ENCODE peak calls at places on chromosomes 7 and 10, in four cellular contexts. One of them, this sample, is unnamed.

GRCh38 chr7:105011771-105012502 is 2.1 kb upstream of the KMT2E start:
- DNase-seq in myocyte: peak
- DNase-seq in NCI-H345: no peak
- DNase-seq in posterior cingulate gyrus: no peak
- DNase-seq in this sample: no peak

GRCh38 chr10:45514283-45515270 is 140.6 kb downstream of the ALOX5 start:
- DNase-seq in myocyte: peak
- DNase-seq in NCI-H345: peak
- DNase-seq in posterior cingulate gyrus: peak
- DNase-seq in this sample: no peak

GRCh38 chr10:81920213-81920829 is 45.3 kb downstream of the NRG3 start:
- DNase-seq in myocyte: no peak
- DNase-seq in NCI-H345: no peak
- DNase-seq in posterior cingulate gyrus: no peak
- DNase-seq in this sample: no peak

GRCh38 chr10:76675561-76675950 is 962.1 kb downstream of the KCNMA1 start:
- DNase-seq in myocyte: no peak
- DNase-seq in NCI-H345: no peak
- DNase-seq in posterior cingulate gyrus: no peak
- DNase-seq in this sample: no peak

GRCh38 chr7:66558201-66558641 is 70.5 kb upstream of the KCTD7 start:
- DNase-seq in myocyte: no peak
- DNase-seq in NCI-H345: no peak
- DNase-seq in posterior cingulate gyrus: peak
- DNase-seq in this sample: no peak

GRCh38 chr7:45131891-45132290 is 20.4 kb upstream of the TBRG4 start:
- DNase-seq in myocyte: no peak
- DNase-seq in NCI-H345: no peak
- DNase-seq in posterior cingulate gyrus: no peak
- DNase-seq in this sample: no peak

GRCh38 chr7:26699761-26700160 is 164.6 kb downstream of the SKAP2 start:
- DNase-seq in myocyte: no peak
- DNase-seq in NCI-H345: no peak
- DNase-seq in posterior cingulate gyrus: no peak
- DNase-seq in this sample: no peak

GRCh38 chr7:92178928-92179373 is at the start of gene LRRD1:
- DNase-seq in myocyte: peak
- DNase-seq in NCI-H345: no peak
- DNase-seq in posterior cingulate gyrus: peak
- DNase-seq in this sample: peak

GRCh38 chr10:22325948-22326702 is 5.2 kb downstream of the BMI1 start:
- DNase-seq in myocyte: no peak
- DNase-seq in NCI-H345: no peak
- DNase-seq in posterior cingulate gyrus: no peak
- DNase-seq in this sample: no peak

GRCh38 chr10:21531164-21531563 is 2.9 kb upstream of the MLLT10 start:
- DNase-seq in myocyte: peak
- DNase-seq in NCI-H345: no peak
- DNase-seq in posterior cingulate gyrus: no peak
- DNase-seq in this sample: no peak

GRCh38 chr7:151506901-151507382 is 12.8 kb downstream of the RHEB start:
- DNase-seq in myocyte: peak
- DNase-seq in NCI-H345: no peak
- DNase-seq in posterior cingulate gyrus: peak
- DNase-seq in this sample: no peak

GRCh38 chr7:47458057-47458456 is 123.9 kb downstream of the TNS3 start:
- DNase-seq in myocyte: peak
- DNase-seq in NCI-H345: no peak
- DNase-seq in posterior cingulate gyrus: peak
- DNase-seq in this sample: peak

GRCh38 chr10:28479366-28479765 is 53.6 kb upstream of the WAC start:
- DNase-seq in myocyte: peak
- DNase-seq in NCI-H345: no peak
- DNase-seq in posterior cingulate gyrus: no peak
- DNase-seq in this sample: peak

GRCh38 chr10:49398000-49398861 is 2.3 kb upstream of the DRGX start:
- DNase-seq in myocyte: peak
- DNase-seq in NCI-H345: no peak
- DNase-seq in posterior cingulate gyrus: peak
- DNase-seq in this sample: peak

GRCh38 chr7:134355925-134356324 is 39.2 kb upstream of the SLC35B4 start:
- DNase-seq in myocyte: peak
- DNase-seq in NCI-H345: no peak
- DNase-seq in posterior cingulate gyrus: no peak
- DNase-seq in this sample: peak

GRCh38 chr10:22217842-22218241 is at the start of gene EBLN1:
- DNase-seq in myocyte: no peak
- DNase-seq in NCI-H345: no peak
- DNase-seq in posterior cingulate gyrus: no peak
- DNase-seq in this sample: no peak

GRCh38 chr7:127504715-127505114 is 80.7 kb downstream of the GCC1 start:
- DNase-seq in myocyte: peak
- DNase-seq in NCI-H345: no peak
- DNase-seq in posterior cingulate gyrus: no peak
- DNase-seq in this sample: peak

GRCh38 chr10:64313967-64314366 is 792.8 kb downstream of the REEP3 start:
- DNase-seq in myocyte: no peak
- DNase-seq in NCI-H345: no peak
- DNase-seq in posterior cingulate gyrus: no peak
- DNase-seq in this sample: no peak

GRCh38 chr10:29637537-29637936 is 2.8 kb upstream of the SVIL start:
- DNase-seq in myocyte: no peak
- DNase-seq in NCI-H345: no peak
- DNase-seq in posterior cingulate gyrus: no peak
- DNase-seq in this sample: no peak

GRCh38 chr7:98418271-98418635 is 17.4 kb upstream of the BAIAP2L1 start:
- DNase-seq in myocyte: no peak
- DNase-seq in NCI-H345: no peak
- DNase-seq in posterior cingulate gyrus: no peak
- DNase-seq in this sample: no peak

GRCh38 chr10:114552050-114552449 is 106.0 kb downstream of the ABLIM1 start:
- DNase-seq in myocyte: peak
- DNase-seq in NCI-H345: no peak
- DNase-seq in posterior cingulate gyrus: no peak
- DNase-seq in this sample: no peak

GRCh38 chr10:70761031-70761601 is 24.1 kb downstream of the TBATA start:
- DNase-seq in myocyte: no peak
- DNase-seq in NCI-H345: no peak
- DNase-seq in posterior cingulate gyrus: peak
- DNase-seq in this sample: no peak

GRCh38 chr7:134966691-134967090 is 19.6 kb upstream of the AGBL3 start:
- DNase-seq in myocyte: no peak
- DNase-seq in NCI-H345: peak
- DNase-seq in posterior cingulate gyrus: no peak
- DNase-seq in this sample: no peak

GRCh38 chr7:88429382-88429781 is 122.7 kb upstream of the STEAP4 start:
- DNase-seq in myocyte: no peak
- DNase-seq in NCI-H345: no peak
- DNase-seq in posterior cingulate gyrus: no peak
- DNase-seq in this sample: no peak

GRCh38 chr10:6694447-6695155 is 114.5 kb upstream of the PRKCQ start:
- DNase-seq in myocyte: peak
- DNase-seq in NCI-H345: no peak
- DNase-seq in posterior cingulate gyrus: no peak
- DNase-seq in this sample: no peak

GRCh38 chr7:82362129-82362528 is 81.4 kb downstream of the CACNA2D1 start:
- DNase-seq in myocyte: no peak
- DNase-seq in NCI-H345: peak
- DNase-seq in posterior cingulate gyrus: no peak
- DNase-seq in this sample: no peak

GRCh38 chr7:139720186-139720585 is 57.6 kb downstream of the HIPK2 start:
- DNase-seq in myocyte: no peak
- DNase-seq in NCI-H345: no peak
- DNase-seq in posterior cingulate gyrus: no peak
- DNase-seq in this sample: no peak

GRCh38 chr7:18469332-18469731 is 26.2 kb upstream of the HDAC9 start:
- DNase-seq in myocyte: no peak
- DNase-seq in NCI-H345: no peak
- DNase-seq in posterior cingulate gyrus: no peak
- DNase-seq in this sample: no peak

GRCh38 chr7:102081244-102081627 is 205.4 kb upstream of the SH2B2 start:
- DNase-seq in myocyte: no peak
- DNase-seq in NCI-H345: no peak
- DNase-seq in posterior cingulate gyrus: no peak
- DNase-seq in this sample: no peak

This sample was measured in left ventricle myocardium superior.